ENCODE peak calls at places on chromosome 9, in nine cellular contexts. K, M, P, R, W, Z, X, T and S are unnamed samples.

GRCh38 chr9:118643118-118643517 is 726.1 kb downstream of the BRINP1 start:
- DNase-seq in X (no peak), M (no peak), Z (peak; percentile 51), R (peak; percentile 32), P (peak; percentile 73), T (peak; percentile 80), W (no peak), K (peak; percentile 87), S (peak; percentile 81)

GRCh38 chr9:87545858-87546257 is 48.2 kb downstream of the DAPK1 start:
- DNase-seq in T (no peak), Z (no peak), P (no peak), W (no peak), K (no peak), X (no peak), M (no peak), R (no peak), S (no peak)

GRCh38 chr9:88781500-88782391 is 209.5 kb upstream of the S1PR3 start:
- DNase-seq in P (peak; percentile 72), T (no peak), K (peak; percentile 80), W (peak; percentile 78), Z (peak; percentile 85), M (no peak), R (no peak), X (no peak), S (peak; percentile 50)

GRCh38 chr9:107749787-107750444 is 260.3 kb upstream of the KLF4 start:
- DNase-seq in T (peak; percentile 91), P (peak; percentile 87), K (peak; percentile 77), M (no peak), R (no peak), X (peak; percentile 80), W (peak; percentile 96), Z (peak; percentile 97), S (peak; percentile 80)

GRCh38 chr9:26870292-26870691 is 22.3 kb downstream of the CAAP1 start:
- DNase-seq in P (no peak), X (no peak), Z (no peak), K (no peak), R (no peak), T (no peak), W (no peak), M (no peak), S (no peak)

GRCh38 chr9:96484521-96484931 is 34.6 kb downstream of the HABP4 start:
- DNase-seq in K (no peak), X (no peak), Z (no peak), R (no peak), P (no peak), W (no peak), M (no peak), T (no peak), S (no peak)

GRCh38 chr9:116662633-116663032 is 24.5 kb upstream of the TRIM32 start:
- DNase-seq in M (no peak), W (no peak), R (no peak), X (no peak), K (no peak), Z (no peak), P (no peak), T (no peak), S (no peak)

GRCh38 chr9:86766912-86767311 is 180.4 kb downstream of the GAS1 start:
- DNase-seq in X (no peak), M (no peak), K (no peak), T (peak; percentile 93), Z (no peak), P (peak; percentile 88), R (peak; percentile 64), W (peak; percentile 74), S (no peak)

DNA sequence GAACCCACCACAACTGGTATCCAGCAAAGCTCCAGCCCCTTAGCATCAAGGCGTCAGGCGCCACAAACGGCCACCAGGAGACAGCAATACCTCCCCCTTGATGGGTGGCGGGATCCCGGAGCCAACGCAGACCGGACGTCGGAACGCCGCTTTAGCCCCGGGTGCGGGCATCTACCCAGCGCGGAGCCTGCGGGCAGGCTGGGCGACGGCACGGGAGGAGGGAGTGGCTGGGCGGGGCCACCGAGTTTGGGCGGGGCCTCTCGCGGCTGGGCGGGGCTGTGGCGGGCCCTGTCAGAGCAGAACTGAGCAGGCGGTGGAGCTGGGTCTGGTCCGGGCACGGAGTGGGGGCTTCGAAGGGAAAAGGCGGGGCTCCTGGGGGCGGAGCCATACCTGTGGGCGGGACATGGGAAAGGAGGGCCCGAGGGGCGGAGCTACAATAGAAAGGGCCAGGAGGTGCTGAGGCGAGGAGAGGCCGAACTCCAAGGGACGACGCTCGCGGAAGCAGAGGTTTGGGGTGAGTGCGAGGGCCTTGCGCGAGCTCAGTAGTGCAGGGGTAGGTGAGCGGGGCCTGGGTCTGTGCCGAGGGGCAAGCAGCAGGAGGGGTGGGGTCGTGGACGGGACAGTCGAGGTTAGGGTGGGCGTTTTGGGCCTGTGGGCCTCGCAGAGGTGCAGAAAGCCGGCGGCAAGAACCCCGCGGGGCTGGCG is 40.2 kb upstream of the GARNL3 start:
- DNase-seq in M (peak; percentile 84), T (peak; percentile 94), Z (peak; percentile 97), X (peak; percentile 93), K (peak; percentile 100), P (peak; percentile 98), W (peak; percentile 92), R (no peak), S (peak; percentile 89)
- TF ChIP-seq CTCF in M (no peak), T (peak; percentile 28), Z (no peak), X (no peak), K (peak; percentile 61), P (no peak), W (peak; percentile 34), R (no peak), S (no peak)

GRCh38 chr9:70418822-70419545 is 4.5 kb upstream of the KLF9 start:
- DNase-seq in K (peak; percentile 92), X (peak; percentile 92), T (peak; percentile 98), R (no peak), M (peak; percentile 78), W (peak; percentile 98), P (peak; percentile 99), Z (peak; percentile 99), S (peak; percentile 95)

GRCh38 chr9:70419546-70420266 is 5.2 kb upstream of the KLF9 start:
- DNase-seq in K (peak; percentile 87), T (peak; percentile 97), M (peak; percentile 86), X (peak; percentile 95), R (no peak), Z (peak; percentile 99), P (peak; percentile 99), W (peak; percentile 99), S (peak; percentile 95)

GRCh38 chr9:70421020-70421271 is 6.5 kb upstream of the KLF9 start:
- DNase-seq in X (no peak), W (no peak), K (no peak), M (no peak), T (no peak), P (no peak), Z (no peak), R (no peak), S (no peak)

GRCh38 chr9:70421272-70422180 is 7.1 kb upstream of the KLF9 start:
- DNase-seq in R (no peak), T (peak; percentile 59), Z (peak; percentile 71), M (peak; percentile 46), K (no peak), W (no peak), X (no peak), P (no peak), S (no peak)

DNA sequence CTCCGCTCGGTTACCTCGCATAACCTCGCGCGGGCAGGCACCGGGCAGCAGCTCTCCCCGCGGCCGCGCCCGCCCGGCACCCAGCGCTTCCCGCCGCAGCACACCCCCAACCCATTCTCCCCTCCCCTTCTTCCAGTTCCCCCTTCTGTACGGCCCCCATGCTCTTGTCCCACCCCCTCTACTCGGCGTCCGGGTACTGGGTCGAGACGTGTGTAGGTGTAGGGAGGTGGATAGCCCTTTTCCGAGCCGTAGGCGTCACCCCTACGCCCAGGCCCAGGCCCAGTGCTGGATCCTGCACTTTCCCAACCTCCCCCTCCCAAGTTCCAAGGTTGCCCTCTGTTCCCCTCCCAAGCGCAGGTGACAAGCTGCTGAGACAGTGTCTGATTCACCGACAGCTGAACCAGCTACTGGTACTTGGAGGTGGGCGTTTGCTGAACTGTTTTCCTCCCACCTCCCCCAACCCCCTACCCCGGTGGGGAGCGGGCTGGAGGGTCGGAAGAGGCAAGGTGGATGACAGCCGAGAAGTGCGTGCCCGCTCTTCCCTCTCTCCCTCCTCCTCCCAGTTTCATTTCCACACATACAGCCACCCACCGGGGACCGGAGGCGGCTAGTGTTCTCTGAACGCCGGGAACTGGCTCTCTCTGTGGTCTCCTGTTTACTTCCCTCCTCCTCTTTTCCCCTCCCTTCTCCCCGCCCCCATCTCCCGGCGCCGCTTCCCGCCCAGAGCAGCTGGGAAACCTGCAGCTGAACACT is 6.0 kb upstream of the KLF9 start:
- DNase-seq in R (no peak), K (peak; percentile 94), M (peak; percentile 47), T (peak; percentile 97), Z (peak; percentile 98), W (peak; percentile 97), P (peak; percentile 99), X (peak; percentile 94), S (peak; percentile 94)
- H3K4me1 ChIP-seq in R (peaks cover 21% of the 10 kb centered on the region), K (peaks cover 9% of the 10 kb centered on the region), M (peaks cover 36% of the 10 kb centered on the region), T (peaks cover 19% of the 10 kb centered on the region), Z (peaks cover 51% of the 10 kb centered on the region), W (peaks cover 7% of the 10 kb centered on the region), P (peaks cover 30% of the 10 kb centered on the region), X (peaks cover 14% of the 10 kb centered on the region), S (peaks cover 8% of the 10 kb centered on the region)

GRCh38 chr9:133608881-133609280 is 308 bp downstream of the FAM163B start:
- DNase-seq in M (no peak), P (peak; percentile 74), K (no peak), T (no peak), R (no peak), Z (no peak), X (no peak), W (no peak), S (no peak)
- H3K4me3 ChIP-seq in M (no peak overlapping the region), P (no peak overlapping the region), K (no peak overlapping the region), T (no peak overlapping the region), R (no peak overlapping the region), Z (no peak overlapping the region), X (no peak overlapping the region), W (peak overlapping the region; percentile 15), S (no peak overlapping the region)

GRCh38 chr9:131546336-131547084 is 1.2 kb downstream of the PRRT1B start:
- DNase-seq in T (no peak), W (no peak), K (peak; percentile 65), X (peak; percentile 35), Z (no peak), R (no peak), P (no peak), M (no peak), S (no peak)

GRCh38 chr9:131545786-131546335 is 538 bp downstream of the PRRT1B start:
- DNase-seq in X (peak; percentile 33), M (no peak), W (no peak), K (no peak), R (no peak), T (no peak), Z (no peak), P (no peak), S (no peak)

GRCh38 chr9:131545003-131545785 is at the start of gene PRRT1B:
- DNase-seq in P (peak; percentile 92), X (peak; percentile 92), T (no peak), Z (no peak), W (no peak), R (no peak), M (no peak), K (no peak), S (peak; percentile 86)

GRCh38 chr9:131539223-131539923 is 6.0 kb upstream of the PRRT1B start:
- DNase-seq in W (no peak), R (no peak), P (no peak), T (no peak), Z (no peak), X (no peak), M (no peak), K (no peak), S (no peak)

DNA sequence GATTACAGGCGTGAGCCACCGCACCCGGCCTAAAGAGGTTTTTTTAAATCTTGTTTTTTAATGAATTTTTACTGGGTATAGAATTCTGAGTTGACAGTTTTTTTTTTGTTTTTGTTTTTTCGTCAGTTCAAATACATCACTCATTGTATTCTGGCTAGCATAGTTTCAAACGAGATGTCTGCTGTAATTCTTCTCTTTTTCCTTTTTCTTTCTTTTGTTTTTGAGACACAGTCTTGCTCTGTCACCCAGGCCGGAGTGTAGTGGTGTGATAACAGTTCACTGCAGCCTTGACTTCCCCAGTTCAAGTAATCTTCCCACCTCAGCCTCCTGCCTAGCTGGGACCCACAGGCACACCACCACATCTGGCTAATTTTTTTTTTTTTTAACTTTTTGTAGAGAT is 2.2 kb upstream of the PRRT1B start:
- DNase-seq in R (no peak), W (no peak), K (no peak), M (no peak), T (no peak), Z (no peak), P (no peak), X (no peak), S (no peak)
- TF ChIP-seq CTCF in R (no peak), W (no peak), K (no peak), M (no peak), T (no peak), Z (no peak), P (no peak), X (no peak), S (no peak)